ENCODE peak calls at places on chromosomes 3 and 15, in four cellular contexts. One of them, this sample, is unnamed.
A peak's percentile ranks its signal among the peaks of the same experiment; 100 is the strongest.

GRCh38 chr3:127484601-127485388 is 105.7 kb downstream of the TPRA1 start:
- DNase-seq in GM12878: no peak
- DNase-seq in HepG2: no peak
- DNase-seq in H1: peak; percentile 23
- DNase-seq in this sample: no peak

GRCh38 chr3:30263921-30264313 is 342.5 kb upstream of the TGFBR2 start:
- DNase-seq in GM12878: no peak
- DNase-seq in HepG2: no peak
- DNase-seq in H1: no peak
- DNase-seq in this sample: no peak

GRCh38 chr3:193240850-193241706 is at the start of gene PLAAT1:
- DNase-seq in GM12878: no peak
- DNase-seq in HepG2: no peak
- DNase-seq in H1: peak; percentile 70
- DNase-seq in this sample: peak; percentile 56

GRCh38 chr3:58530354-58530865 is 6.6 kb downstream of the ACOX2 start:
- DNase-seq in GM12878: no peak
- DNase-seq in HepG2: no peak
- DNase-seq in H1: no peak
- DNase-seq in this sample: no peak

GRCh38 chr3:47890832-47891620 is 88.1 kb downstream of the DHX30 start:
- DNase-seq in GM12878: no peak
- DNase-seq in HepG2: no peak
- DNase-seq in H1: no peak
- DNase-seq in this sample: no peak

GRCh38 chr3:160450846-160451245 is 1.3 kb upstream of the TRIM59 start:
- DNase-seq in GM12878: no peak
- DNase-seq in HepG2: no peak
- DNase-seq in H1: no peak
- DNase-seq in this sample: no peak

GRCh38 chr3:194333212-194333980 is 17.7 kb downstream of the CPN2 start:
- DNase-seq in GM12878: no peak
- DNase-seq in HepG2: peak; percentile 77
- DNase-seq in H1: peak; percentile 98
- DNase-seq in this sample: no peak

GRCh38 chr3:149407898-149408297 is 30.4 kb upstream of the TM4SF1 start:
- DNase-seq in GM12878: no peak
- DNase-seq in HepG2: peak; percentile 39
- DNase-seq in H1: no peak
- DNase-seq in this sample: no peak

GRCh38 chr3:197286678-197287077 is 11.7 kb downstream of the DLG1 start:
- DNase-seq in GM12878: no peak
- DNase-seq in HepG2: no peak
- DNase-seq in H1: no peak
- DNase-seq in this sample: no peak

GRCh38 chr15:40511472-40512133 is 40.8 kb downstream of the CHST14 start:
- DNase-seq in GM12878: no peak
- DNase-seq in HepG2: peak; percentile 62
- DNase-seq in H1: peak; percentile 85
- DNase-seq in this sample: peak; percentile 38

GRCh38 chr3:157129782-157130137 is 30.2 kb downstream of the CCNL1 start:
- DNase-seq in GM12878: no peak
- DNase-seq in HepG2: no peak
- DNase-seq in H1: no peak
- DNase-seq in this sample: no peak

GRCh38 chr15:63339006-63339766 is 42.5 kb downstream of the CA12 start:
- DNase-seq in GM12878: no peak
- DNase-seq in HepG2: no peak
- DNase-seq in H1: no peak
- DNase-seq in this sample: no peak

GRCh38 chr3:114624047-114624445 is 330.2 kb downstream of the TIGIT start:
- DNase-seq in GM12878: no peak
- DNase-seq in HepG2: peak; percentile 9
- DNase-seq in H1: no peak
- DNase-seq in this sample: no peak

GRCh38 chr3:39291903-39292329 is 12.1 kb upstream of the CX3CR1 start:
- DNase-seq in GM12878: no peak
- DNase-seq in HepG2: peak; percentile 50
- DNase-seq in H1: peak; percentile 97
- DNase-seq in this sample: peak; percentile 66

GRCh38 chr15:63888146-63888545 is 54.4 kb upstream of the HERC1 start:
- DNase-seq in GM12878: no peak
- DNase-seq in HepG2: no peak
- DNase-seq in H1: no peak
- DNase-seq in this sample: no peak

GRCh38 chr3:124158174-124158812 is 166.4 kb upstream of the ROPN1 start:
- DNase-seq in GM12878: no peak
- DNase-seq in HepG2: no peak
- DNase-seq in H1: peak; percentile 50
- DNase-seq in this sample: peak; percentile 94

GRCh38 chr15:68045289-68046265 is 8.5 kb upstream of the PIAS1 start:
- DNase-seq in GM12878: no peak
- DNase-seq in HepG2: peak; percentile 48
- DNase-seq in H1: no peak
- DNase-seq in this sample: no peak

GRCh38 chr3:187368765-187369450 is 723 bp downstream of the RTP4 start:
- DNase-seq in GM12878: no peak
- DNase-seq in HepG2: no peak
- DNase-seq in H1: no peak
- DNase-seq in this sample: no peak

GRCh38 chr3:48797626-48798025 is 50.0 kb downstream of the PRKAR2A start:
- DNase-seq in GM12878: no peak
- DNase-seq in HepG2: no peak
- DNase-seq in H1: no peak
- DNase-seq in this sample: no peak

GRCh38 chr15:57218826-57219576 is 157.3 kb upstream of the CGNL1 start:
- DNase-seq in GM12878: no peak
- DNase-seq in HepG2: no peak
- DNase-seq in H1: no peak
- DNase-seq in this sample: no peak
- H3K4me3 ChIP-seq in GM12878: no peak overlapping the region
- H3K4me3 ChIP-seq in HepG2: no peak overlapping the region
- H3K4me3 ChIP-seq in H1: peak overlapping the region; percentile 43
- H3K4me3 ChIP-seq in this sample: no peak overlapping the region

GRCh38 chr3:108125550-108126071 is 34.8 kb upstream of the CD47 start:
- DNase-seq in GM12878: peak; percentile 83
- DNase-seq in HepG2: no peak
- DNase-seq in H1: no peak
- DNase-seq in this sample: no peak
- TF ChIP-seq ZNF274 in GM12878: no peak
- TF ChIP-seq ZNF274 in HepG2: no peak
- TF ChIP-seq ZNF274 in H1: no peak
- TF ChIP-seq ZNF274 in this sample: no peak

DNA sequence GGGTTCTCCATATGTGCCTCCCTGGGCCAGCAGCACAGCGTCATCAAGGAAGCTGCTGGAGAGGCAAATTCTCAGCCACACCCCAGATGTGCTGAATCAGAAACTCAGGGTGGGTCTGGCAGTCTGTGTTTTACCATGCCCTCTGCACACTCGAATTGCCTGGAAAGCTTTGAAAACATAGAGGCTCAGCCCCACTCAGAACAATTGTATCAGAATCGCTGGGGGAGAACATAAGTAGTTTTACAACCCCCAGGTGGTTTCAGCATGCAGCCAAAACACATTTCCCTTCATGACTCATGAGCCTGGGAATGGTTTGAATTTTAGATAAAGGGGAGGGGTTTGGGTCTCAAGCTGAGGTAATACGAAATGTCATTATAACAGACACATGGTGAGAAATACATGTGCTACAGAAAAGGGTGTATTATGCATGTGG is 9.6 kb downstream of the TGM4 start:
- DNase-seq in GM12878: no peak
- DNase-seq in HepG2: no peak
- DNase-seq in H1: no peak
- DNase-seq in this sample: no peak
- TF ChIP-seq SUZ12 in GM12878: no peak
- TF ChIP-seq SUZ12 in HepG2: no peak
- TF ChIP-seq SUZ12 in H1: no peak
- TF ChIP-seq SUZ12 in this sample: no peak

GRCh38 chr3:50926868-50927267 is 252.1 kb downstream of the DOCK3 start:
- DNase-seq in GM12878: no peak
- DNase-seq in HepG2: no peak
- DNase-seq in H1: no peak
- DNase-seq in this sample: peak; percentile 25
- H3K4me3 ChIP-seq in GM12878: no peak overlapping the region
- H3K4me3 ChIP-seq in HepG2: no peak overlapping the region
- H3K4me3 ChIP-seq in H1: no peak overlapping the region
- H3K4me3 ChIP-seq in this sample: no peak overlapping the region

GRCh38 chr3:70822777-70823176 is 510.3 kb upstream of the MDFIC2 start:
- DNase-seq in GM12878: no peak
- DNase-seq in HepG2: no peak
- DNase-seq in H1: no peak
- DNase-seq in this sample: no peak
- TF ChIP-seq ZNF274 in GM12878: no peak
- TF ChIP-seq ZNF274 in HepG2: no peak
- TF ChIP-seq ZNF274 in H1: no peak
- TF ChIP-seq ZNF274 in this sample: no peak

GRCh38 chr3:79385211-79385610 is 382.6 kb downstream of the ROBO1 start:
- DNase-seq in GM12878: no peak
- DNase-seq in HepG2: no peak
- DNase-seq in H1: no peak
- DNase-seq in this sample: no peak

GRCh38 chr3:79378064-79378463 is 389.7 kb downstream of the ROBO1 start:
- DNase-seq in GM12878: no peak
- DNase-seq in HepG2: no peak
- DNase-seq in H1: no peak
- DNase-seq in this sample: no peak

GRCh38 chr3:79380581-79380980 is 387.2 kb downstream of the ROBO1 start:
- DNase-seq in GM12878: no peak
- DNase-seq in HepG2: no peak
- DNase-seq in H1: no peak
- DNase-seq in this sample: no peak

GRCh38 chr3:79383402-79384012 is 384.3 kb downstream of the ROBO1 start:
- DNase-seq in GM12878: no peak
- DNase-seq in HepG2: no peak
- DNase-seq in H1: no peak
- DNase-seq in this sample: no peak
- TF ChIP-seq SUZ12 in GM12878: no peak
- TF ChIP-seq SUZ12 in HepG2: no peak
- TF ChIP-seq SUZ12 in H1: no peak
- TF ChIP-seq SUZ12 in this sample: no peak

DNA sequence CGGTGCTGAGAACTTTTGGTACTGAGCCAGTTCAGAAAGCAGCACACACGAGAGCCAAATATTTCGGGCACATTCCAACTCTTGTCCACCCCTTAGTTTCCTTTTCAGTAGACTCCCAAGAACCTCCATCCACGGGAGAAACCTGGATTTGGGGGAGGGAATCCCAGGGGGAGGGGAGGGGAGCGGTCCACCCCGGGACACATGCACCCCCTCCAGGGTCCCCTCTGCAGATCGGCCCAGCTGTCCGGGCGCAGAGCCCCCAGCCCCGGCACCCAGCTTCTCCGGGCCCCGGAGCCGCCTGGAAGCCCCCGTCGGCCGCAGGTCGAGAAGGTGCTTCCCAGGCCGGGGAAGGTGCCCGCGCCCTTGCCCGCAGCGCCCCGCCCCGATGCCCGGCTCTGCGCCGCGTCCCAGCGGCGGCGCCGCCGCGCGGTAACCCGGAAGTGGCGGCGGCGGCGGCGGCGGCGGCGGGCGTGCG is 449 bp upstream of the ABHD17C start:
- DNase-seq in GM12878: no peak
- DNase-seq in HepG2: no peak
- DNase-seq in H1: peak; percentile 63
- DNase-seq in this sample: no peak
- H3K4me3 ChIP-seq in GM12878: peak overlapping the region; percentile 83
- H3K4me3 ChIP-seq in HepG2: peak overlapping the region; percentile 78
- H3K4me3 ChIP-seq in H1: peak overlapping the region; percentile 69
- H3K4me3 ChIP-seq in this sample: peak overlapping the region; percentile 45